ENCODE peak calls at places on chromosomes 7 and 10, in four cellular contexts. One of them, this sample, is unnamed.

GRCh38 chr7:111678986-111679385 is 116.7 kb upstream of the IMMP2L start:
- DNase-seq in iris pigment epithelial cell: no peak
- DNase-seq in heart right ventricle: no peak
- DNase-seq in NCI-H2171: no peak
- DNase-seq in this sample: no peak

GRCh38 chr10:126844406-126844805 is 60.8 kb upstream of the DOCK1 start:
- DNase-seq in iris pigment epithelial cell: peak
- DNase-seq in heart right ventricle: no peak
- DNase-seq in NCI-H2171: no peak
- DNase-seq in this sample: no peak

GRCh38 chr10:33215154-33215553 is 119.3 kb downstream of the NRP1 start:
- DNase-seq in iris pigment epithelial cell: peak
- DNase-seq in heart right ventricle: no peak
- DNase-seq in NCI-H2171: no peak
- DNase-seq in this sample: no peak

GRCh38 chr10:4352566-4352961 is 473.4 kb upstream of the AKR1E2 start:
- DNase-seq in iris pigment epithelial cell: peak
- DNase-seq in heart right ventricle: no peak
- DNase-seq in NCI-H2171: no peak
- DNase-seq in this sample: no peak

GRCh38 chr7:1091644-1092027 is 3.7 kb downstream of the GPER1 start:
- DNase-seq in iris pigment epithelial cell: no peak
- DNase-seq in heart right ventricle: no peak
- DNase-seq in NCI-H2171: no peak
- DNase-seq in this sample: no peak

GRCh38 chr7:123455965-123456364 is 78.4 kb downstream of the IQUB start:
- DNase-seq in iris pigment epithelial cell: no peak
- DNase-seq in heart right ventricle: no peak
- DNase-seq in NCI-H2171: no peak
- DNase-seq in this sample: no peak

GRCh38 chr10:44859546-44860285 is 51.4 kb upstream of the TMEM72 start:
- DNase-seq in iris pigment epithelial cell: no peak
- DNase-seq in heart right ventricle: no peak
- DNase-seq in NCI-H2171: no peak
- DNase-seq in this sample: no peak

GRCh38 chr7:79880312-79880711 is 254.3 kb upstream of the GNAI1 start:
- DNase-seq in iris pigment epithelial cell: no peak
- DNase-seq in heart right ventricle: no peak
- DNase-seq in NCI-H2171: peak
- DNase-seq in this sample: no peak

GRCh38 chr7:100081535-100082102 is at the start of gene ZNF3:
- DNase-seq in iris pigment epithelial cell: peak
- DNase-seq in heart right ventricle: peak
- DNase-seq in NCI-H2171: peak
- DNase-seq in this sample: peak

GRCh38 chr10:15084502-15084922 is 4.1 kb downstream of the ACBD7 start:
- DNase-seq in iris pigment epithelial cell: peak
- DNase-seq in heart right ventricle: no peak
- DNase-seq in NCI-H2171: no peak
- DNase-seq in this sample: peak

This sample was measured in lung.